ENCODE peak calls at places on chromosomes 12 and 14, in nine cellular contexts. N is tibial artery, T is endothelial cell of umbilical vein, Q is astrocyte of the cerebellum, E is Caco-2, M is body of pancreas, U is fibroblast of lung, D is IMR-90, O is choroid plexus epithelial cell. W is an unnamed sample.

GRCh38 chr12:78698747-78699146 is 165.8 kb upstream of the SYT1 start:
- DNase-seq in O (peak; percentile 23), M (no peak), E (no peak), D (peak; percentile 39), U (peak; percentile 71), Q (peak; percentile 9), N (no peak), T (peak; percentile 18), W (peak; percentile 4)

GRCh38 chr12:77118696-77119095 is 53.3 kb upstream of the E2F7 start:
- DNase-seq in O (peak; percentile 43), M (no peak), E (no peak), N (no peak), Q (no peak), D (peak; percentile 53), T (no peak), U (peak; percentile 62), W (no peak)

GRCh38 chr14:70934502-70935134 is 27.4 kb downstream of the PCNX1 start:
- DNase-seq in T (peak; percentile 74), N (no peak), Q (no peak), M (no peak), E (no peak), O (peak; percentile 70), U (peak; percentile 32), D (peak; percentile 71), W (peak; percentile 79)

GRCh38 chr12:120181991-120182631 is 12.4 kb downstream of the GCN1 start:
- DNase-seq in M (peak; percentile 32), O (peak; percentile 71), U (peak; percentile 78), N (no peak), T (no peak), Q (peak; percentile 59), D (peak; percentile 74), E (peak; percentile 75), W (peak; percentile 46)

GRCh38 chr12:50581226-50582184 is 76.7 kb downstream of the DIP2B start:
- DNase-seq in E (no peak), U (peak; percentile 98), M (no peak), D (peak; percentile 93), N (no peak), O (peak; percentile 59), Q (no peak), T (no peak), W (peak; percentile 70)

GRCh38 chr14:55077691-55078151 is 26.3 kb downstream of the MAPK1IP1L start:
- DNase-seq in M (peak; percentile 67), D (peak; percentile 32), T (no peak), Q (no peak), N (no peak), E (peak; percentile 93), O (no peak), U (peak; percentile 64), W (peak; percentile 66)

GRCh38 chr12:30437616-30438015 is 258.1 kb downstream of the IPO8 start:
- DNase-seq in D (peak; percentile 21), Q (no peak), N (no peak), E (no peak), U (no peak), T (no peak), O (no peak), M (peak; percentile 16), W (peak; percentile 29)

GRCh38 chr12:31020385-31021166 is 53.1 kb upstream of the DDX11 start:
- DNase-seq in O (no peak), D (no peak), U (no peak), M (no peak), N (no peak), T (no peak), E (no peak), Q (no peak), W (no peak)

GRCh38 chr14:20904393-20905029 is 13.3 kb downstream of the RNASE3 start:
- DNase-seq in N (no peak), U (no peak), Q (no peak), O (no peak), E (no peak), M (peak; percentile 25), T (no peak), D (no peak), W (no peak)
- TF ChIP-seq CTCF in N (no peak), U (no peak), Q (no peak), O (no peak), E (no peak), M (no peak), T (no peak), D (no peak), W (no peak)

DNA sequence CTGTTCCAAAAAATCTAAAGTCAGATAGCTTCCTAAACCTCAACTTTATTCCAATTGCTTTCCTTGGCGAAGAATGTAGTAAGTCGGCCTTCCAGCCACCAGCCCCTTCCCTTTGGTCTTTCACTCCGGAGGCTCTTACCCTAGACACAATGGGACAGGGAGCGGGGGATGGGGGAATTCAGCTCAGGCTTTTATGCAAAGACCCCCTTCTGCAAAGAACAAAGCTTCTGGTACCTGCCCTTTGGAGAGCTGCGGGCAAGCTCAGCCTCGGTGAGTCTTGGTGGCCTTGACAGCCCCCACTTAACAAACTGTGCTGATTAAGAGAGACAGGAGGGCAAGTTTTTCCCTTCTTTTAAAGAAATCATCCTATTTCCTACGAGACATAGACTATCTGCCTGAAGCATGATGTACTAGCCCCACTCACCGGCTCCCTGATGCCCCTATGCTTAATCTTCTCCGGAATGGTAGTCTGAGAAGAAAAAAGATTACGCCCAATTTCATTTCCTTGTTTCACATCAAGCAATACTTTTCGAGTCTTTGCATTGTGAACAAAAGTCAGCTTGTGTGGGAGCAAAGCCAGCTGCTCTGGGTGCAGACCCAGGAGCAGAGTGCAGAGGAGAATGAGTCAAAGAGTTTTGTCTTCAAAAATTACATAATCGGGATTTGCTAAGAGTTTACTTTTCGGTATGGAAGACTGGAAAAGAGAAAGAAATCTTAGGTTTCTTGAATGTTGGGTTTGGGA is 1.5 kb upstream of the NANOG start:
- DNase-seq in O (peak; percentile 20), Q (no peak), N (no peak), E (no peak), T (no peak), D (no peak), M (peak; percentile 66), U (no peak), W (no peak)
- H3K4me3 ChIP-seq in O (no peak overlapping the region), Q (no peak overlapping the region), N (no peak overlapping the region), E (no peak overlapping the region), T (no peak overlapping the region), D (no peak overlapping the region), M (no peak overlapping the region), U (no peak overlapping the region), W (no peak overlapping the region)

DNA sequence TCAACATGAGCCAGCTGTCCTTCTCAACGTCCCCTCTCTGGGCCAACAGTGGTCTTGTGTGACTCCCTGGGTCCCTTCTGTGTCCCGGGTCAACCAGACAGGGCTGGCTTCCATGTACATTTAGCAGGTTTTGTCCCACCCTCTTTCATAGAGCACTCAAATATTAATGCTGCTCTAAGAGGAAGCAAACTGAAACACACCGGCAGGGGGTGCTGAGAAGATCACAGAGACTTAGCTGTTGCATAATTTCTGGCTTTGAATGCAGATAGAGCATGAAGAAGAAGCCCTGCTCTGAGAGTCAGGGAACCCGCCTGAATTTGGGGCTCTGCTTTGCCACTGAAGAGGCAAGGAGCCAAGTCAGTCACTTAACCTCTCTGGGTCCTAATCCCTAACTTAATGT is 138.7 kb downstream of the ESRRB start:
- DNase-seq in N (peak; percentile 21), O (peak; percentile 11), U (peak; percentile 1), T (peak; percentile 16), D (peak; percentile 2), M (peak; percentile 42), Q (no peak), E (peak; percentile 10), W (no peak)
- TF ChIP-seq CTCF in N (no peak), O (peak; percentile 19), U (peak; percentile 13), T (no peak), D (peak; percentile 12), M (peak; percentile 32), Q (peak; percentile 17), E (no peak), W (peak; percentile 6)

DNA sequence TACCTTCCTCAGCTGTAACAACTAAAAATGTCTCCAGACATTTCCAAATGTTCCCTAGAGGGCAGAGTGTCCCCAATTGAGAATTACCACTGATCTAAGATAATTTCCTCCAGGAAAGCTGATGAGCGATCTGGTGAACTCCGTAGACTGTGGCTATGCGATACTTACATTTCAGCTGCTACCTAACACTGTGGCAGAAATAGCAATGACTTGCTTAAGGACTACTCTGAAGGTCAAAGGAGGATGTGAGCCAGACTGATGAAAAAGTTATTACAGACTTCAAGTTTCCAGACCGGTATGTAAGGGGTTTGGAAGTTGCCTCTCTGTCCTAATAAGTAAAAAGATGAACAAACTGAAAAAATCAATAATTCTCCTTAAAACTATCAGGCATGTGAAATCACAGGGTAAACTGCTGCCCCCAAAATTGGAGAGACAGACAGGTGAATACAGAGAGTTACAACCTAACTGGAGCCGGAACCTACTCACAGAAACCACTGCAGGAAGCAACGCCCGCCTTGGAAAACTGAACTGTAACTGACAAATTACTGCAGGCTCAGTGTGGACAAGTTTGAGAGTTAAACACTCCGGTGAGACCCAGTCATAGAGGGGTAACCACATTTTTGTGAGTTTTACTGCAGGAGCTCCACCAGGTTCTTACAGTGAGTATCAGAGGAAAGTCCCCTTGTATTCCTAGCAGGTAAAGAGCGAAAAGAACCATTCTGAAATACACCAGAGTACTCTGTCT is 60.0 kb upstream of the PARP11 start:
- DNase-seq in E (no peak), U (no peak), N (no peak), M (no peak), Q (no peak), O (no peak), T (no peak), D (no peak), W (no peak)
- H3K4me3 ChIP-seq in E (no peak overlapping the region), U (no peak overlapping the region), N (no peak overlapping the region), M (no peak overlapping the region), Q (no peak overlapping the region), O (no peak overlapping the region), T (no peak overlapping the region), D (no peak overlapping the region), W (no peak overlapping the region)

GRCh38 chr12:25707056-25707455 is 154.0 kb upstream of the LMNTD1 start:
- DNase-seq in U (no peak), M (no peak), N (no peak), E (no peak), Q (no peak), T (no peak), D (no peak), O (no peak), W (no peak)

GRCh38 chr12:25705256-25705655 is 152.2 kb upstream of the LMNTD1 start:
- DNase-seq in E (no peak), T (no peak), U (no peak), M (no peak), D (no peak), O (no peak), N (no peak), Q (no peak), W (no peak)

GRCh38 chr12:25712169-25712568 is 159.1 kb upstream of the LMNTD1 start:
- DNase-seq in O (no peak), D (no peak), T (no peak), Q (no peak), E (no peak), N (no peak), M (no peak), U (no peak), W (no peak)

GRCh38 chr12:25710149-25710548 is 157.1 kb upstream of the LMNTD1 start:
- DNase-seq in N (no peak), U (no peak), Q (no peak), O (no peak), D (no peak), E (no peak), T (no peak), M (no peak), W (no peak)

GRCh38 chr12:25708661-25709060 is 155.6 kb upstream of the LMNTD1 start:
- DNase-seq in N (no peak), Q (no peak), U (no peak), T (no peak), D (no peak), O (peak; percentile 48), M (no peak), E (no peak), W (no peak)
- TF ChIP-seq CTCF in N (no peak), Q (no peak), U (no peak), T (no peak), D (no peak), O (no peak), M (no peak), E (no peak), W (no peak)